ENCODE peak calls at places on chromosomes 11 and 22, in six cellular contexts. A, S, J, U, X and G are unnamed samples.

GRCh38 chr11:120708511-120709183 is 197.1 kb downstream of the GRIK4 start:
- DNase-seq in J (no peak), A (no peak), X (no peak), U (no peak), S (no peak), G (no peak)

GRCh38 chr11:61626580-61627380 is 45.9 kb upstream of the SYT7 start:
- DNase-seq in X (no peak), A (no peak), U (no peak), J (peak), S (no peak), G (peak)

GRCh38 chr11:120335928-120336640 is at the start of gene ARHGEF12:
- DNase-seq in A (peak), J (peak), S (peak), X (peak), U (peak), G (peak)

GRCh38 chr11:64366751-64367150 is 7.8 kb downstream of the RPS6KA4 start:
- DNase-seq in J (no peak), U (no peak), A (no peak), S (no peak), X (no peak), G (no peak)

GRCh38 chr11:103806130-103806900 is 230.1 kb upstream of the DDI1 start:
- DNase-seq in S (no peak), A (no peak), U (no peak), X (no peak), J (no peak), G (no peak)

GRCh38 chr11:63931045-63931444 is 7.8 kb upstream of the NAA40 start:
- DNase-seq in X (no peak), A (no peak), U (no peak), J (no peak), S (no peak), G (no peak)

GRCh38 chr11:78851883-78852586 is 277.4 kb upstream of the NARS2 start:
- DNase-seq in J (peak), S (no peak), A (no peak), U (no peak), X (peak), G (no peak)

GRCh38 chr11:124670732-124671131 is 2.8 kb downstream of the SIAE start:
- DNase-seq in A (no peak), X (no peak), U (no peak), S (no peak), J (no peak), G (no peak)

GRCh38 chr11:111561801-111562325 is 21.3 kb downstream of the LAYN start:
- DNase-seq in X (no peak), S (no peak), A (no peak), J (no peak), U (no peak), G (no peak)

GRCh38 chr11:68121067-68121899 is at the start of gene CHKA:
- DNase-seq in A (peak), J (peak), U (peak), X (peak), S (peak), G (peak)

GRCh38 chr11:7196396-7197146 is 55.1 kb upstream of the SYT9 start:
- DNase-seq in A (no peak), J (no peak), U (no peak), X (no peak), S (no peak), G (no peak)

GRCh38 chr22:20442485-20443284 is 5.1 kb upstream of the SCARF2 start:
- DNase-seq in X (no peak), U (no peak), S (no peak), J (no peak), A (no peak), G (no peak)

GRCh38 chr22:35914665-35915476 is 113.8 kb downstream of the RBFOX2 start:
- DNase-seq in S (no peak), A (peak), J (peak), U (peak), X (peak), G (peak)

GRCh38 chr22:38413085-38414008 is 41.7 kb downstream of the KCNJ4 start:
- DNase-seq in A (peak), S (no peak), X (peak), J (peak), U (no peak), G (peak)

GRCh38 chr11:12274558-12275197 is 102.7 kb upstream of the PARVA start:
- DNase-seq in U (no peak), X (peak), S (no peak), A (no peak), J (no peak), G (no peak)